ENCODE peak calls at places on chromosomes 11 and 22, in five cellular contexts. V is HCT116, H is A549, N is GM12878, X is K562. A is an unnamed sample.

GRCh38 chr11:93929407-93929806 is 79.0 kb upstream of the VSTM5 start:
- DNase-seq in V (no peak), H (no peak), N (no peak), X (no peak), A (no peak)

GRCh38 chr11:21783954-21784353 is 408.9 kb upstream of the ANO5 start:
- DNase-seq in V (no peak), H (no peak), N (no peak), X (no peak), A (no peak)

GRCh38 chr11:75337195-75337654 is 14.2 kb downstream of the ARRB1 start:
- DNase-seq in V (no peak), H (peak; percentile 50), N (no peak), X (no peak), A (peak; percentile 74)

GRCh38 chr11:102957953-102958352 is 2.4 kb upstream of the MMP13 start:
- DNase-seq in V (no peak), H (no peak), N (no peak), X (no peak), A (no peak)

GRCh38 chr22:17655289-17655688 is 16.7 kb downstream of the BCL2L13 start:
- DNase-seq in V (no peak), H (no peak), N (no peak), X (no peak), A (peak; percentile 79)

GRCh38 chr22:35258144-35258988 is 1.1 kb downstream of the HMGXB4 start:
- DNase-seq in V (no peak), H (peak; percentile 10), N (no peak), X (peak; percentile 16), A (peak; percentile 34)

GRCh38 chr11:75509201-75509600 is 16.5 kb downstream of the GDPD5 start:
- DNase-seq in V (no peak), H (no peak), N (no peak), X (no peak), A (peak; percentile 39)

GRCh38 chr22:50064453-50064852 is 6.4 kb upstream of the TTLL8 start:
- DNase-seq in V (no peak), H (no peak), N (no peak), X (no peak), A (no peak)

GRCh38 chr11:27611946-27612455 is 88.3 kb downstream of the BDNF start:
- DNase-seq in V (no peak), H (no peak), N (no peak), X (no peak), A (no peak)

GRCh38 chr11:59801981-59802638 is 8.5 kb downstream of the MRPL16 start:
- DNase-seq in V (no peak), H (peak; percentile 12), N (no peak), X (no peak), A (no peak)

GRCh38 chr11:134955281-134955680 is 543.2 kb upstream of the B3GAT1 start:
- DNase-seq in V (no peak), H (no peak), N (no peak), X (no peak), A (no peak)

GRCh38 chr11:8871283-8871775 is 39.7 kb upstream of the AKIP1 start:
- DNase-seq in V (peak; percentile 16), H (peak; percentile 73), N (no peak), X (no peak), A (no peak)

GRCh38 chr22:27531782-27532530 is 269.6 kb downstream of the MN1 start:
- DNase-seq in V (no peak), H (peak; percentile 9), N (no peak), X (no peak), A (no peak)

GRCh38 chr11:32433249-32434115 is 1.9 kb downstream of the WT1 start:
- DNase-seq in V (no peak), H (no peak), N (no peak), X (no peak), A (peak; percentile 65)

GRCh38 chr22:47043835-47044721 is 281.6 kb downstream of the TBC1D22A start:
- DNase-seq in V (no peak), H (no peak), N (no peak), X (no peak), A (peak; percentile 61)

GRCh38 chr11:96167233-96167632 is 175.8 kb downstream of the MAML2 start:
- DNase-seq in V (no peak), H (no peak), N (no peak), X (no peak), A (no peak)

GRCh38 chr11:62427630-62428233 is 8.9 kb downstream of the SCGB1A1 start:
- DNase-seq in V (no peak), H (no peak), N (peak; percentile 41), X (no peak), A (peak; percentile 89)

GRCh38 chr11:7437706-7438105 is 47.6 kb upstream of the OLFML1 start:
- DNase-seq in V (no peak), H (no peak), N (no peak), X (no peak), A (no peak)

GRCh38 chr22:42353883-42354727 is 78.1 kb downstream of the NFAM1 start:
- DNase-seq in V (no peak), H (no peak), N (no peak), X (no peak), A (no peak)

DNA sequence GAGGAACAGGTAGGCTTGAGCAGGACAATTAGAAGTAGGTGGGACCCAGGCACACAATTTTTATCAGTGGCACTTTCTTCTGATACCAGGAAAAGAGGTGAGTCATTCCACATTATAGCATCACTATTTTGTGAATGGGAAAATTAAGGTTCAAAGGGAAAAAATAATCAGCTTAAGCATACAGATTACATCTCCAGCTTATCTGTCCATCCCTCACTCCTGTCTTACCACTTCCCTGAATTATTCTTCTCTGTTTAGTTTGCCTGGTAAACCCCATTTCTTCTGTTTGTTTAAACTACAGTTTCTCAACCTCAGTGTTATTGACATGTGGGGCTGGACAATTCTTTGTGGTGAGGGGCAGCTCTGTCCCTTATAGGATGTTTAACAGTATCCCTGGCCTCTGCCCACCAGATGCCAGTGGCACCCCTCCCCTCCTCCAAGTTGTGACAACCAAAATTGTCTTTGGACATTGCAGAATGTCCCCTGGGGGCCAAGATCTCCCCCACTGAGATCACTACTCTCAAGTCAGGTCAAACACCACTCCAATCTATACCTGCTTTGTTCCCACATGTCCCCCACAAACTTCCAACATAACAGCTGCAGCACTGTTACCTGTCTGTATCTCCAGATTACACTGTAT is 8.5 kb upstream of the XBP1 start:
- DNase-seq in V (no peak), H (no peak), N (no peak), X (no peak), A (peak; percentile 55)
- TF ChIP-seq POLR2A in V (no peak), H (no peak), N (no peak), X (no peak), A (no peak)

GRCh38 chr11:78048561-78048960 is 15.1 kb upstream of the THRSP start:
- DNase-seq in V (no peak), H (no peak), N (no peak), X (no peak), A (no peak)

GRCh38 chr11:78042858-78043257 is 19.8 kb upstream of the KCTD14 start:
- DNase-seq in V (no peak), H (no peak), N (no peak), X (no peak), A (no peak)

GRCh38 chr11:78044706-78045105 is 19.0 kb upstream of the THRSP start:
- DNase-seq in V (no peak), H (no peak), N (no peak), X (no peak), A (no peak)

GRCh38 chr11:78046486-78046854 is 17.2 kb upstream of the THRSP start:
- DNase-seq in V (no peak), H (no peak), N (no peak), X (no peak), A (no peak)

DNA sequence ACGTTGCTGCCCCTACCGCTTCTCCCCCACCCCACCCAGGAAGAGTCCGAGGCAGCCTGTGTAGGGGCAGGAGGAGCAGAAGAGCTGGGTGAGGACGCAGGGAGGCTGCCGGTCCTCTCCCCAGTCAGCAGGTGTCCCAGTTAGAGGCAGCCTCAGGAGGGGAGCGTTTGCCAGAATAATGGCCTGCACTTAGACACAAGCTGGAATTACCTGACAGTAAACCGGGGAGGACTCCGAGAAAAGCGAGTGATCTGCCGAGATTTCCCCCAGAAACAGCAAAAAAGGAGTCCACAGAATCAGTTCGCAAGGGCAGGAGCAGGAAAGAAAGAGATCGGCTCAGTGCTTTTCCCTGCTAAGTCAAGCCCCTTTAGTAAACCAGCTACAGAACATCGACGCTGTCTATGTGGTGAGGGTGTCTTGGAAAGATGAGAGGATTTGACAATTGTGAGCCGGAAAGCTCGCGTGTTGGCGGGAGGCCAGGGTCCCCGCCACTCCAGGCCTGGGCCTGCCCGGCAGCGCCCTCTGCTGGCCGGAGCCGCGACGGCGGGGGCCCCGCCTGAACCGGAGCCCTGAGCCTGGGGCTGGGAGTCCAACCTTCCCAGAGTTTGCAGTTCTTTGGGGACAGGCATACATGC is 17.7 kb upstream of the THRSP start:
- DNase-seq in V (peak; percentile 27), H (peak; percentile 50), N (no peak), X (peak; percentile 94), A (peak; percentile 71)
- TF ChIP-seq MAX in V (no peak), H (no peak), N (no peak), X (no peak), A (peak; percentile 38)

GRCh38 chr22:44701187-44701586 is 817 bp upstream of the PRR5 start:
- DNase-seq in V (no peak), H (no peak), N (no peak), X (no peak), A (no peak)

GRCh38 chr22:44701824-44702478 is at the start of gene PRR5:
- DNase-seq in V (peak; percentile 51), H (peak; percentile 66), N (no peak), X (peak; percentile 88), A (peak; percentile 78)

GRCh38 chr22:44703269-44703870 is 1.4 kb downstream of the PRR5 start:
- DNase-seq in V (no peak), H (no peak), N (no peak), X (no peak), A (no peak)

GRCh38 chr22:44704159-44705021 is 2.4 kb downstream of the PRR5 start:
- DNase-seq in V (no peak), H (no peak), N (no peak), X (no peak), A (no peak)

GRCh38 chr22:44702479-44703219 is 645 bp downstream of the PRR5 start:
- DNase-seq in V (no peak), H (no peak), N (no peak), X (no peak), A (peak; percentile 38)
- TF ChIP-seq POLR2A in V (no peak), H (no peak), N (no peak), X (no peak), A (no peak)

GRCh38 chr11:67586568-67587250 is 3.1 kb downstream of the GSTP1 start:
- DNase-seq in V (no peak), H (no peak), N (no peak), X (no peak), A (no peak)

GRCh38 chr11:67583319-67584204 is at the start of gene GSTP1:
- DNase-seq in V (peak; percentile 61), H (peak; percentile 90), N (no peak), X (peak; percentile 94), A (peak; percentile 97)

GRCh38 chr11:67584205-67584880 is 731 bp downstream of the GSTP1 start:
- DNase-seq in V (no peak), H (no peak), N (no peak), X (peak; percentile 72), A (peak; percentile 88)

GRCh38 chr11:67585911-67586310 is 2.3 kb downstream of the GSTP1 start:
- DNase-seq in V (no peak), H (no peak), N (no peak), X (no peak), A (no peak)

GRCh38 chr11:67584881-67585873 is 1.6 kb downstream of the GSTP1 start:
- DNase-seq in V (no peak), H (no peak), N (no peak), X (peak; percentile 59), A (no peak)
- TF ChIP-seq MAX in V (no peak), H (no peak), N (no peak), X (no peak), A (no peak)

GRCh38 chr11:45848654-45849081 is 1.4 kb downstream of the CRY2 start:
- DNase-seq in V (no peak), H (no peak), N (no peak), X (no peak), A (no peak)
- TF ChIP-seq POLR2A in V (no peak), H (no peak), N (no peak), X (no peak), A (no peak)